ENCODE peak calls at places on chromosomes 6 and 20, in seven cellular contexts. One of them, this sample, is unnamed.
A peak's percentile ranks its signal among the peaks of the same experiment; 100 is the strongest.

GRCh38 chr20:61748376-61748775 is 317.3 kb downstream of the TAF4 start:
- DNase-seq in NCI-H774: no peak
- DNase-seq in T-cell: no peak
- DNase-seq in NCI-H1436: no peak
- DNase-seq in astrocyte of the cerebellum: peak; percentile 31
- DNase-seq in astrocyte of the hippocampus: peak; percentile 70
- DNase-seq in naive thymus-derived CD8-positive, alpha-beta T cell: no peak
- DNase-seq in this sample: no peak

GRCh38 chr20:41697861-41698559 is 79.8 kb upstream of the CHD6 start:
- DNase-seq in NCI-H774: peak; percentile 28
- DNase-seq in T-cell: no peak
- DNase-seq in NCI-H1436: peak; percentile 26
- DNase-seq in astrocyte of the cerebellum: peak; percentile 6
- DNase-seq in astrocyte of the hippocampus: peak; percentile 52
- DNase-seq in naive thymus-derived CD8-positive, alpha-beta T cell: no peak
- DNase-seq in this sample: peak; percentile 9

GRCh38 chr6:121201108-121201507 is 133.2 kb downstream of the TBC1D32 start:
- DNase-seq in NCI-H774: no peak
- DNase-seq in T-cell: no peak
- DNase-seq in NCI-H1436: no peak
- DNase-seq in astrocyte of the cerebellum: no peak
- DNase-seq in astrocyte of the hippocampus: peak; percentile 15
- DNase-seq in naive thymus-derived CD8-positive, alpha-beta T cell: no peak
- DNase-seq in this sample: no peak

GRCh38 chr6:39310542-39310941 is 3.7 kb downstream of the KCNK17 start:
- DNase-seq in NCI-H774: no peak
- DNase-seq in T-cell: no peak
- DNase-seq in NCI-H1436: no peak
- DNase-seq in astrocyte of the cerebellum: no peak
- DNase-seq in astrocyte of the hippocampus: no peak
- DNase-seq in naive thymus-derived CD8-positive, alpha-beta T cell: no peak
- DNase-seq in this sample: no peak

GRCh38 chr20:43731469-43731868 is 4.7 kb upstream of the GTSF1L start:
- DNase-seq in NCI-H774: no peak
- DNase-seq in T-cell: no peak
- DNase-seq in NCI-H1436: no peak
- DNase-seq in astrocyte of the cerebellum: peak; percentile 57
- DNase-seq in astrocyte of the hippocampus: peak; percentile 74
- DNase-seq in naive thymus-derived CD8-positive, alpha-beta T cell: no peak
- DNase-seq in this sample: peak; percentile 65

GRCh38 chr20:49712918-49713778 is 530 bp downstream of the B4GALT5 start:
- DNase-seq in NCI-H774: no peak
- DNase-seq in T-cell: peak; percentile 11
- DNase-seq in NCI-H1436: no peak
- DNase-seq in astrocyte of the cerebellum: no peak
- DNase-seq in astrocyte of the hippocampus: no peak
- DNase-seq in naive thymus-derived CD8-positive, alpha-beta T cell: no peak
- DNase-seq in this sample: peak; percentile 40

GRCh38 chr6:27205375-27206278 is 41.9 kb upstream of the PRSS16 start:
- DNase-seq in NCI-H774: no peak
- DNase-seq in T-cell: no peak
- DNase-seq in NCI-H1436: no peak
- DNase-seq in astrocyte of the cerebellum: no peak
- DNase-seq in astrocyte of the hippocampus: peak; percentile 6
- DNase-seq in naive thymus-derived CD8-positive, alpha-beta T cell: no peak
- DNase-seq in this sample: no peak

GRCh38 chr6:9516207-9516606 is 898.7 kb downstream of the TFAP2A start:
- DNase-seq in NCI-H774: no peak
- DNase-seq in T-cell: no peak
- DNase-seq in NCI-H1436: no peak
- DNase-seq in astrocyte of the cerebellum: no peak
- DNase-seq in astrocyte of the hippocampus: peak; percentile 82
- DNase-seq in naive thymus-derived CD8-positive, alpha-beta T cell: no peak
- DNase-seq in this sample: peak; percentile 93

GRCh38 chr6:84052204-84052882 is 18.8 kb downstream of the MRAP2 start:
- DNase-seq in NCI-H774: peak; percentile 91
- DNase-seq in T-cell: no peak
- DNase-seq in NCI-H1436: peak; percentile 79
- DNase-seq in astrocyte of the cerebellum: peak; percentile 27
- DNase-seq in astrocyte of the hippocampus: peak; percentile 72
- DNase-seq in naive thymus-derived CD8-positive, alpha-beta T cell: no peak
- DNase-seq in this sample: peak; percentile 74

GRCh38 chr6:21678990-21679389 is 85.4 kb downstream of the SOX4 start:
- DNase-seq in NCI-H774: no peak
- DNase-seq in T-cell: no peak
- DNase-seq in NCI-H1436: no peak
- DNase-seq in astrocyte of the cerebellum: no peak
- DNase-seq in astrocyte of the hippocampus: peak; percentile 76
- DNase-seq in naive thymus-derived CD8-positive, alpha-beta T cell: no peak
- DNase-seq in this sample: peak; percentile 78

GRCh38 chr6:84728602-84729001 is 35.8 kb downstream of the TBX18 start:
- DNase-seq in NCI-H774: no peak
- DNase-seq in T-cell: no peak
- DNase-seq in NCI-H1436: peak; percentile 5
- DNase-seq in astrocyte of the cerebellum: no peak
- DNase-seq in astrocyte of the hippocampus: peak; percentile 13
- DNase-seq in naive thymus-derived CD8-positive, alpha-beta T cell: no peak
- DNase-seq in this sample: peak; percentile 16

GRCh38 chr20:5780233-5781217 is 30.3 kb downstream of the SHLD1 start:
- DNase-seq in NCI-H774: no peak
- DNase-seq in T-cell: no peak
- DNase-seq in NCI-H1436: no peak
- DNase-seq in astrocyte of the cerebellum: no peak
- DNase-seq in astrocyte of the hippocampus: no peak
- DNase-seq in naive thymus-derived CD8-positive, alpha-beta T cell: no peak
- DNase-seq in this sample: no peak

GRCh38 chr20:53216856-53217576 is 244.9 kb downstream of the TSHZ2 start:
- DNase-seq in NCI-H774: peak; percentile 47
- DNase-seq in T-cell: peak; percentile 65
- DNase-seq in NCI-H1436: peak; percentile 59
- DNase-seq in astrocyte of the cerebellum: no peak
- DNase-seq in astrocyte of the hippocampus: peak; percentile 78
- DNase-seq in naive thymus-derived CD8-positive, alpha-beta T cell: peak; percentile 81
- DNase-seq in this sample: peak; percentile 60